ENCODE peak calls at places on chromosomes 5 and 9, in seven cellular contexts. F is C1 segment of cervical spinal cord, X is GM20000, Q is ovary, L is astrocyte, C is ureter, K is amniotic stem cell. P is an unnamed sample.
A peak's percentile ranks its signal among the peaks of the same experiment; 100 is the strongest.

GRCh38 chr5:61132559-61132958 is 29.7 kb downstream of the SMIM15 start:
- DNase-seq in L (peak; percentile 28), F (no peak), Q (no peak), C (no peak), X (no peak), K (no peak), P (no peak)

GRCh38 chr5:112933651-112934365 is 11.8 kb upstream of the REEP5 start:
- DNase-seq in X (no peak), K (peak; percentile 22), Q (no peak), C (no peak), L (peak; percentile 70), F (no peak), P (no peak)

GRCh38 chr9:96176901-96177718 is 124.9 kb downstream of the HSD17B3 start:
- DNase-seq in L (no peak), X (no peak), F (peak; percentile 10), K (no peak), C (peak; percentile 50), Q (no peak), P (no peak)

GRCh38 chr9:18623201-18623600 is 149.2 kb downstream of the ADAMTSL1 start:
- DNase-seq in L (no peak), F (no peak), K (no peak), C (no peak), Q (no peak), X (no peak), P (no peak)

GRCh38 chr5:174503461-174504265 is 220.7 kb upstream of the MSX2 start:
- DNase-seq in K (peak; percentile 35), L (peak; percentile 87), X (no peak), Q (no peak), C (peak; percentile 66), F (peak; percentile 26), P (no peak)

GRCh38 chr9:108903437-108904103 is 30.4 kb downstream of the ELP1 start:
- DNase-seq in X (no peak), C (no peak), L (peak; percentile 28), F (no peak), Q (no peak), K (no peak), P (no peak)

GRCh38 chr9:120032639-120033038 is 547.3 kb downstream of the CDK5RAP2 start:
- DNase-seq in C (no peak), X (no peak), F (no peak), Q (no peak), L (no peak), K (no peak), P (no peak)

GRCh38 chr9:98271479-98271878 is 16.0 kb upstream of the TBC1D2 start:
- DNase-seq in C (no peak), F (no peak), L (no peak), X (no peak), K (no peak), Q (no peak), P (no peak)

GRCh38 chr5:33969572-33970452 is 14.7 kb downstream of the SLC45A2 start:
- DNase-seq in L (peak; percentile 32), C (no peak), F (no peak), Q (no peak), X (peak; percentile 66), K (peak; percentile 40), P (no peak)

GRCh38 chr5:168819004-168819626 is 239.9 kb upstream of the PANK3 start:
- DNase-seq in F (peak; percentile 4), K (no peak), X (no peak), C (no peak), L (no peak), Q (no peak), P (no peak)

GRCh38 chr9:114016629-114017423 is 61.3 kb downstream of the AMBP start:
- DNase-seq in X (no peak), C (peak; percentile 35), K (no peak), L (no peak), Q (no peak), F (no peak), P (no peak)

GRCh38 chr5:51384281-51384840 is 1.1 kb downstream of the ISL1 start:
- DNase-seq in C (no peak), L (no peak), K (no peak), F (no peak), Q (no peak), X (no peak), P (no peak)

GRCh38 chr9:34630402-34631154 is 1.7 kb upstream of the ARID3C start:
- DNase-seq in Q (no peak), L (no peak), C (no peak), X (no peak), K (no peak), F (no peak), P (no peak)

GRCh38 chr9:132412089-132412488 is 2.1 kb downstream of the CFAP77 start:
- DNase-seq in F (no peak), C (no peak), Q (no peak), X (peak; percentile 46), L (no peak), K (no peak), P (no peak)

GRCh38 chr5:55030220-55030619 is 6.2 kb downstream of the GZMK start:
- DNase-seq in Q (no peak), X (no peak), L (no peak), K (no peak), F (no peak), C (no peak), P (no peak)

GRCh38 chr9:33125871-33126822 is 41.0 kb downstream of the B4GALT1 start:
- DNase-seq in K (no peak), X (peak; percentile 34), Q (no peak), L (peak; percentile 43), F (no peak), C (no peak), P (no peak)

GRCh38 chr9:120878188-120879130 is 1.5 kb upstream of the PHF19 start:
- DNase-seq in X (no peak), C (no peak), F (no peak), Q (no peak), L (no peak), K (no peak), P (no peak)

GRCh38 chr9:84339951-84340350 is 607 bp downstream of the SLC28A3 start:
- DNase-seq in K (no peak), C (no peak), L (no peak), X (no peak), F (no peak), Q (no peak), P (peak; percentile 47)

GRCh38 chr9:135400496-135400895 is 79.1 kb upstream of the PPP1R26 start:
- DNase-seq in F (no peak), C (no peak), L (no peak), X (no peak), Q (no peak), K (no peak), P (no peak)

GRCh38 chr5:172530835-172531703 is 76.7 kb upstream of the SH3PXD2B start:
- DNase-seq in Q (no peak), L (no peak), C (peak; percentile 22), F (no peak), K (no peak), X (no peak), P (no peak)

P was measured in heart left ventricle.